ENCODE peak calls at places on chromosomes 11 and 22, in seven cellular contexts. H, L, A, I, X, J and Y are unnamed samples.

GRCh38 chr22:21857501-21857914 is 9.9 kb downstream of the MAPK1 start:
- DNase-seq in L (no peak), I (no peak), H (no peak), X (no peak), J (no peak), A (no peak), Y (no peak)

GRCh38 chr11:33358150-33358831 is 101.1 kb downstream of the HIPK3 start:
- DNase-seq in I (no peak), L (no peak), A (no peak), J (no peak), X (no peak), H (no peak), Y (no peak)

GRCh38 chr11:65871811-65872548 is 620 bp downstream of the EFEMP2 start:
- DNase-seq in L (no peak), I (peak; percentile 41), H (no peak), J (no peak), X (no peak), A (no peak), Y (no peak)

GRCh38 chr11:42657169-42657568 is 654.6 kb upstream of the API5 start:
- DNase-seq in L (no peak), A (no peak), X (no peak), H (no peak), J (no peak), I (no peak), Y (no peak)

GRCh38 chr11:123054301-123055065 is 7.5 kb downstream of the HSPA8 start:
- DNase-seq in H (peak; percentile 44), J (peak; percentile 77), X (peak; percentile 50), L (no peak), I (peak; percentile 78), A (peak; percentile 46), Y (no peak)

GRCh38 chr11:68680541-68681231 is 3.7 kb upstream of the GAL start:
- DNase-seq in H (no peak), X (no peak), A (no peak), J (no peak), L (no peak), I (no peak), Y (no peak)

GRCh38 chr11:36012410-36012809 is 68.5 kb downstream of the LDLRAD3 start:
- DNase-seq in X (peak; percentile 56), A (peak; percentile 26), J (no peak), I (peak; percentile 57), L (no peak), H (no peak), Y (no peak)

GRCh38 chr11:623999-624704 is 603 bp downstream of the CDHR5 start:
- DNase-seq in I (peak; percentile 28), A (no peak), J (no peak), H (no peak), X (peak; percentile 72), L (no peak), Y (no peak)

GRCh38 chr22:49524362-49524761 is 303.3 kb downstream of the BRD1 start:
- DNase-seq in X (no peak), L (no peak), H (no peak), I (no peak), J (no peak), A (no peak), Y (no peak)

GRCh38 chr11:20355221-20356219 is 8.0 kb upstream of the HTATIP2 start:
- DNase-seq in H (no peak), L (no peak), I (peak; percentile 45), X (no peak), J (peak; percentile 55), A (no peak), Y (no peak)

GRCh38 chr11:1341928-1342524 is 32.6 kb upstream of the TOLLIP start:
- DNase-seq in A (peak; percentile 7), H (no peak), L (no peak), I (peak; percentile 33), X (no peak), J (no peak), Y (no peak)

GRCh38 chr11:64767344-64768299 is 7.8 kb upstream of the PYGM start:
- DNase-seq in I (peak; percentile 54), L (peak; percentile 71), H (no peak), A (peak; percentile 32), X (peak; percentile 92), J (no peak), Y (no peak)

GRCh38 chr11:59271247-59271755 is 58.6 kb upstream of the MPEG1 start:
- DNase-seq in X (no peak), A (no peak), L (no peak), H (no peak), I (no peak), J (no peak), Y (no peak)

GRCh38 chr11:12768731-12769673 is 94.8 kb downstream of the TEAD1 start:
- DNase-seq in H (no peak), I (no peak), A (no peak), X (no peak), L (no peak), J (no peak), Y (no peak)

GRCh38 chr22:45972868-45973212 is 4.1 kb downstream of the WNT7B start:
- DNase-seq in L (no peak), A (no peak), H (no peak), I (no peak), J (no peak), X (no peak), Y (no peak)

GRCh38 chr22:23305321-23305910 is 125.1 kb downstream of the BCR start:
- DNase-seq in J (no peak), X (peak; percentile 33), A (peak; percentile 59), I (peak; percentile 61), H (no peak), L (peak; percentile 49), Y (no peak)

GRCh38 chr11:68140496-68141246 is 19.5 kb upstream of the CHKA start:
- DNase-seq in I (no peak), H (no peak), A (no peak), L (no peak), X (no peak), J (no peak), Y (no peak)

DNA sequence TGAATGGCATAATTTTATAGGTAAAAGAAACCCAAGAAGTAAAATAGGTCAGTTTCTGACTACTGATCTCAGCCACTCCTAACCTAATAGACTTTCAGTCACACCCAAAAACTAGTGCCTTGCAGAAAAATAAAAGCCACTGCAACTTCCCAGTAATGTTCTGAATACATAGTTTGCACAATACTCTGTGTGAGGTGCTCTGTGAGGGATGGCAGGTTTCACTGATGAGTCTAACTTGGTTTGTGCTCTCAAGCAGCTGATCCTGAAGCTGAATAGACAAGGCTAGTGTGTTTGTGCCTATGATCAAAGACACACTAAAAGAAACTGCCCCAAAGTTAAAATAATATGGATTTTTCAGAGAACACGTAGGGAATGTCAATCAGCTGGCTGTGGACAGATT is 758.4 kb downstream of the NELL1 start:
- DNase-seq in H (no peak), X (no peak), I (no peak), J (peak; percentile 53), A (no peak), L (no peak), Y (no peak)
- TF ChIP-seq CTCF in H (no peak), X (no peak), I (no peak), J (no peak), A (no peak), L (no peak), Y (no peak)

GRCh38 chr22:31247726-31248125 is 35.6 kb downstream of the LIMK2 start:
- DNase-seq in A (no peak), I (no peak), L (no peak), J (no peak), X (no peak), H (no peak), Y (no peak)
- H3K4me3 ChIP-seq in A (peak overlapping the region; percentile 73), I (peak overlapping the region; percentile 55), L (peak overlapping the region; percentile 57), J (no peak overlapping the region), X (no peak overlapping the region), H (peak overlapping the region; percentile 58), Y (peak overlapping the region; percentile 66)

GRCh38 chr22:43006753-43007152 is 8.2 kb downstream of the PACSIN2 start:
- DNase-seq in I (no peak), L (no peak), A (peak; percentile 71), J (no peak), H (no peak), X (no peak), Y (no peak)

GRCh38 chr22:43004362-43005035 is 10.4 kb downstream of the PACSIN2 start:
- DNase-seq in I (peak; percentile 68), H (no peak), L (no peak), J (no peak), A (peak; percentile 77), X (no peak), Y (no peak)

GRCh38 chr22:43006016-43006505 is 8.9 kb downstream of the PACSIN2 start:
- DNase-seq in A (no peak), X (no peak), J (no peak), L (no peak), I (no peak), H (no peak), Y (no peak)

GRCh38 chr22:43007519-43008102 is 7.3 kb downstream of the PACSIN2 start:
- DNase-seq in A (peak; percentile 80), L (no peak), H (no peak), X (no peak), I (no peak), J (no peak), Y (no peak)

DNA sequence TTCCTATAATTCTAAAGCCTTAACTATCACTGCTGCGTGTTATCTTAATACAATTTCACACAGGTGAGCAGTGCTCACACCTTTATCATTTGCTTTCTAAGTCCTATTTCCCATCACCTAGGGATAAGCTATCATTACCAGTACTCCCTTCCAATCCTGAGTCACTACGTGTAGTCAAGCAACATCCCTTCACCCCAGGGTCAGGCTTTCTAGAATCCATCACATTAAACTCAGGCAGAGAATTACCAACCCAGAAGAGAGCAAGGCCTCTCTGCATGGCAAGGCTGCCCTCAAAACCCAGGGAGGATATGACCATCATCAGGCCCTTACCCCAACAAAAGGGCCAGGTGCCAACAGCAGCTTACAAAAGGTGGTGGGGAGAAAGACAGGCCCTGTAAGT is 9.8 kb downstream of the PACSIN2 start:
- DNase-seq in X (no peak), J (no peak), A (no peak), I (no peak), H (no peak), L (no peak), Y (no peak)
- H3K27me3 ChIP-seq in X (no peaks in the 10 kb centered on the region), J (no peaks in the 10 kb centered on the region), A (no peaks in the 10 kb centered on the region), I (no peaks in the 10 kb centered on the region), H (no peaks in the 10 kb centered on the region), L (no peaks in the 10 kb centered on the region), Y (no peaks in the 10 kb centered on the region)

GRCh38 chr22:37508431-37508963 is 10.7 kb downstream of the CARD10 start:
- DNase-seq in A (no peak), X (no peak), J (no peak), L (no peak), H (no peak), I (no peak), Y (no peak)
- TF ChIP-seq CTCF in A (no peak), X (no peak), J (no peak), L (no peak), H (no peak), I (no peak), Y (no peak)